ENCODE peak calls at places on chromosome 1, in six cellular contexts. One of them, this sample, is unnamed.

GRCh38 chr1:29441916-29442668 is 205.8 kb downstream of the PTPRU start:
- DNase-seq in activated naive CD8-positive, alpha-beta T cell treated with anti-CD3 and anti-CD28 coated beads, Interleukin-2, amount 50 U/mL, for 24 hours: no peak
- DNase-seq in ELR: no peak
- DNase-seq in HFFc6: no peak
- DNase-seq in NCI-H2029 treated with DMSO at 0.1 percent for 48 hours: no peak
- DNase-seq in SW 1271: no peak
- DNase-seq in this sample: no peak

GRCh38 chr1:115929846-115930245 is 46.5 kb upstream of the SLC22A15 start:
- DNase-seq in activated naive CD8-positive, alpha-beta T cell treated with anti-CD3 and anti-CD28 coated beads, Interleukin-2, amount 50 U/mL, for 24 hours: no peak
- DNase-seq in ELR: peak; percentile 41
- DNase-seq in HFFc6: peak; percentile 66
- DNase-seq in NCI-H2029 treated with DMSO at 0.1 percent for 48 hours: no peak
- DNase-seq in SW 1271: no peak
- DNase-seq in this sample: no peak

GRCh38 chr1:230515451-230516145 is 89.5 kb upstream of the PGBD5 start:
- DNase-seq in activated naive CD8-positive, alpha-beta T cell treated with anti-CD3 and anti-CD28 coated beads, Interleukin-2, amount 50 U/mL, for 24 hours: no peak
- DNase-seq in ELR: no peak
- DNase-seq in HFFc6: no peak
- DNase-seq in NCI-H2029 treated with DMSO at 0.1 percent for 48 hours: no peak
- DNase-seq in SW 1271: no peak
- DNase-seq in this sample: no peak

GRCh38 chr1:156931974-156932710 is 11.7 kb downstream of the LRRC71 start:
- DNase-seq in activated naive CD8-positive, alpha-beta T cell treated with anti-CD3 and anti-CD28 coated beads, Interleukin-2, amount 50 U/mL, for 24 hours: no peak
- DNase-seq in ELR: no peak
- DNase-seq in HFFc6: no peak
- DNase-seq in NCI-H2029 treated with DMSO at 0.1 percent for 48 hours: no peak
- DNase-seq in SW 1271: no peak
- DNase-seq in this sample: no peak

GRCh38 chr1:90133133-90133532 is 138.2 kb downstream of the ZNF326 start:
- DNase-seq in activated naive CD8-positive, alpha-beta T cell treated with anti-CD3 and anti-CD28 coated beads, Interleukin-2, amount 50 U/mL, for 24 hours: no peak
- DNase-seq in ELR: peak; percentile 63
- DNase-seq in HFFc6: peak; percentile 1
- DNase-seq in NCI-H2029 treated with DMSO at 0.1 percent for 48 hours: peak; percentile 44
- DNase-seq in SW 1271: no peak
- DNase-seq in this sample: no peak

GRCh38 chr1:198444792-198445191 is 95.7 kb downstream of the ATP6V1G3 start:
- DNase-seq in activated naive CD8-positive, alpha-beta T cell treated with anti-CD3 and anti-CD28 coated beads, Interleukin-2, amount 50 U/mL, for 24 hours: no peak
- DNase-seq in ELR: peak; percentile 66
- DNase-seq in HFFc6: peak; percentile 65
- DNase-seq in NCI-H2029 treated with DMSO at 0.1 percent for 48 hours: no peak
- DNase-seq in SW 1271: no peak
- DNase-seq in this sample: no peak

GRCh38 chr1:64834734-64835133 is 89.9 kb downstream of the RAVER2 start:
- DNase-seq in activated naive CD8-positive, alpha-beta T cell treated with anti-CD3 and anti-CD28 coated beads, Interleukin-2, amount 50 U/mL, for 24 hours: no peak
- DNase-seq in ELR: peak; percentile 62
- DNase-seq in HFFc6: peak; percentile 72
- DNase-seq in NCI-H2029 treated with DMSO at 0.1 percent for 48 hours: no peak
- DNase-seq in SW 1271: no peak
- DNase-seq in this sample: no peak

GRCh38 chr1:28800324-28800723 is 11.6 kb upstream of the OPRD1 start:
- DNase-seq in activated naive CD8-positive, alpha-beta T cell treated with anti-CD3 and anti-CD28 coated beads, Interleukin-2, amount 50 U/mL, for 24 hours: no peak
- DNase-seq in ELR: no peak
- DNase-seq in HFFc6: no peak
- DNase-seq in NCI-H2029 treated with DMSO at 0.1 percent for 48 hours: no peak
- DNase-seq in SW 1271: no peak
- DNase-seq in this sample: no peak

GRCh38 chr1:163758977-163759670 is 437.4 kb downstream of the NUF2 start:
- DNase-seq in activated naive CD8-positive, alpha-beta T cell treated with anti-CD3 and anti-CD28 coated beads, Interleukin-2, amount 50 U/mL, for 24 hours: no peak
- DNase-seq in ELR: no peak
- DNase-seq in HFFc6: no peak
- DNase-seq in NCI-H2029 treated with DMSO at 0.1 percent for 48 hours: no peak
- DNase-seq in SW 1271: no peak
- DNase-seq in this sample: no peak

GRCh38 chr1:224637510-224637909 is 21.4 kb downstream of the CNIH3 start:
- DNase-seq in activated naive CD8-positive, alpha-beta T cell treated with anti-CD3 and anti-CD28 coated beads, Interleukin-2, amount 50 U/mL, for 24 hours: no peak
- DNase-seq in ELR: peak; percentile 97
- DNase-seq in HFFc6: peak; percentile 98
- DNase-seq in NCI-H2029 treated with DMSO at 0.1 percent for 48 hours: no peak
- DNase-seq in SW 1271: no peak
- DNase-seq in this sample: no peak

GRCh38 chr1:155002479-155003226 is at the start of gene ZBTB7B:
- DNase-seq in activated naive CD8-positive, alpha-beta T cell treated with anti-CD3 and anti-CD28 coated beads, Interleukin-2, amount 50 U/mL, for 24 hours: peak; percentile 25
- DNase-seq in ELR: peak; percentile 46
- DNase-seq in HFFc6: no peak
- DNase-seq in NCI-H2029 treated with DMSO at 0.1 percent for 48 hours: no peak
- DNase-seq in SW 1271: no peak
- DNase-seq in this sample: peak; percentile 49

GRCh38 chr1:160538985-160539651 is 16.1 kb upstream of the SLAMF6 start:
- DNase-seq in activated naive CD8-positive, alpha-beta T cell treated with anti-CD3 and anti-CD28 coated beads, Interleukin-2, amount 50 U/mL, for 24 hours: no peak
- DNase-seq in ELR: no peak
- DNase-seq in HFFc6: no peak
- DNase-seq in NCI-H2029 treated with DMSO at 0.1 percent for 48 hours: no peak
- DNase-seq in SW 1271: no peak
- DNase-seq in this sample: no peak

GRCh38 chr1:21904475-21904724 is 32.7 kb downstream of the HSPG2 start:
- DNase-seq in activated naive CD8-positive, alpha-beta T cell treated with anti-CD3 and anti-CD28 coated beads, Interleukin-2, amount 50 U/mL, for 24 hours: no peak
- DNase-seq in ELR: no peak
- DNase-seq in HFFc6: no peak
- DNase-seq in NCI-H2029 treated with DMSO at 0.1 percent for 48 hours: no peak
- DNase-seq in SW 1271: no peak
- DNase-seq in this sample: no peak

GRCh38 chr1:24793762-24794161 is 48.5 kb downstream of the CLIC4 start:
- DNase-seq in activated naive CD8-positive, alpha-beta T cell treated with anti-CD3 and anti-CD28 coated beads, Interleukin-2, amount 50 U/mL, for 24 hours: no peak
- DNase-seq in ELR: peak; percentile 78
- DNase-seq in HFFc6: peak; percentile 77
- DNase-seq in NCI-H2029 treated with DMSO at 0.1 percent for 48 hours: no peak
- DNase-seq in SW 1271: no peak
- DNase-seq in this sample: no peak

GRCh38 chr1:174535207-174535606 is 87.4 kb downstream of the GPR52 start:
- DNase-seq in activated naive CD8-positive, alpha-beta T cell treated with anti-CD3 and anti-CD28 coated beads, Interleukin-2, amount 50 U/mL, for 24 hours: no peak
- DNase-seq in ELR: peak; percentile 43
- DNase-seq in HFFc6: peak; percentile 1
- DNase-seq in NCI-H2029 treated with DMSO at 0.1 percent for 48 hours: no peak
- DNase-seq in SW 1271: no peak
- DNase-seq in this sample: no peak

GRCh38 chr1:83799474-83800085 is 199.4 kb downstream of the TTLL7 start:
- DNase-seq in activated naive CD8-positive, alpha-beta T cell treated with anti-CD3 and anti-CD28 coated beads, Interleukin-2, amount 50 U/mL, for 24 hours: no peak
- DNase-seq in ELR: no peak
- DNase-seq in HFFc6: no peak
- DNase-seq in NCI-H2029 treated with DMSO at 0.1 percent for 48 hours: peak; percentile 68
- DNase-seq in SW 1271: no peak
- DNase-seq in this sample: no peak

GRCh38 chr1:94899756-94900155 is 27.2 kb downstream of the CNN3 start:
- DNase-seq in activated naive CD8-positive, alpha-beta T cell treated with anti-CD3 and anti-CD28 coated beads, Interleukin-2, amount 50 U/mL, for 24 hours: no peak
- DNase-seq in ELR: no peak
- DNase-seq in HFFc6: no peak
- DNase-seq in NCI-H2029 treated with DMSO at 0.1 percent for 48 hours: no peak
- DNase-seq in SW 1271: no peak
- DNase-seq in this sample: no peak

GRCh38 chr1:73717971-73718370 is 480.0 kb downstream of the LRRIQ3 start:
- DNase-seq in activated naive CD8-positive, alpha-beta T cell treated with anti-CD3 and anti-CD28 coated beads, Interleukin-2, amount 50 U/mL, for 24 hours: no peak
- DNase-seq in ELR: no peak
- DNase-seq in HFFc6: no peak
- DNase-seq in NCI-H2029 treated with DMSO at 0.1 percent for 48 hours: no peak
- DNase-seq in SW 1271: no peak
- DNase-seq in this sample: no peak

GRCh38 chr1:9249534-9250335 is 15.2 kb downstream of the H6PD start:
- DNase-seq in activated naive CD8-positive, alpha-beta T cell treated with anti-CD3 and anti-CD28 coated beads, Interleukin-2, amount 50 U/mL, for 24 hours: peak; percentile 48
- DNase-seq in ELR: peak; percentile 57
- DNase-seq in HFFc6: peak; percentile 41
- DNase-seq in NCI-H2029 treated with DMSO at 0.1 percent for 48 hours: no peak
- DNase-seq in SW 1271: no peak
- DNase-seq in this sample: peak; percentile 64

GRCh38 chr1:52139817-52140540 is 1.9 kb upstream of the ZFYVE9 start:
- DNase-seq in activated naive CD8-positive, alpha-beta T cell treated with anti-CD3 and anti-CD28 coated beads, Interleukin-2, amount 50 U/mL, for 24 hours: peak; percentile 18
- DNase-seq in ELR: peak; percentile 93
- DNase-seq in HFFc6: peak; percentile 83
- DNase-seq in NCI-H2029 treated with DMSO at 0.1 percent for 48 hours: no peak
- DNase-seq in SW 1271: no peak
- DNase-seq in this sample: no peak

GRCh38 chr1:208089971-208090755 is 154.0 kb downstream of the PLXNA2 start:
- DNase-seq in activated naive CD8-positive, alpha-beta T cell treated with anti-CD3 and anti-CD28 coated beads, Interleukin-2, amount 50 U/mL, for 24 hours: no peak
- DNase-seq in ELR: peak; percentile 50
- DNase-seq in HFFc6: peak; percentile 60
- DNase-seq in NCI-H2029 treated with DMSO at 0.1 percent for 48 hours: no peak
- DNase-seq in SW 1271: no peak
- DNase-seq in this sample: no peak

GRCh38 chr1:164589961-164590507 is 31.1 kb downstream of the PBX1 start:
- DNase-seq in activated naive CD8-positive, alpha-beta T cell treated with anti-CD3 and anti-CD28 coated beads, Interleukin-2, amount 50 U/mL, for 24 hours: no peak
- DNase-seq in ELR: no peak
- DNase-seq in HFFc6: no peak
- DNase-seq in NCI-H2029 treated with DMSO at 0.1 percent for 48 hours: no peak
- DNase-seq in SW 1271: no peak
- DNase-seq in this sample: no peak

GRCh38 chr1:28526886-28527285 is 21.0 kb downstream of the RCC1 start:
- DNase-seq in activated naive CD8-positive, alpha-beta T cell treated with anti-CD3 and anti-CD28 coated beads, Interleukin-2, amount 50 U/mL, for 24 hours: no peak
- DNase-seq in ELR: peak; percentile 65
- DNase-seq in HFFc6: peak; percentile 11
- DNase-seq in NCI-H2029 treated with DMSO at 0.1 percent for 48 hours: no peak
- DNase-seq in SW 1271: no peak
- DNase-seq in this sample: no peak

GRCh38 chr1:13797397-13797796 is 97.4 kb downstream of the PRDM2 start:
- DNase-seq in activated naive CD8-positive, alpha-beta T cell treated with anti-CD3 and anti-CD28 coated beads, Interleukin-2, amount 50 U/mL, for 24 hours: no peak
- DNase-seq in ELR: no peak
- DNase-seq in HFFc6: no peak
- DNase-seq in NCI-H2029 treated with DMSO at 0.1 percent for 48 hours: peak; percentile 43
- DNase-seq in SW 1271: no peak
- DNase-seq in this sample: no peak

GRCh38 chr1:153532769-153533599 is 2.8 kb downstream of the S100A6 start:
- DNase-seq in activated naive CD8-positive, alpha-beta T cell treated with anti-CD3 and anti-CD28 coated beads, Interleukin-2, amount 50 U/mL, for 24 hours: peak; percentile 85
- DNase-seq in ELR: peak; percentile 92
- DNase-seq in HFFc6: peak; percentile 85
- DNase-seq in NCI-H2029 treated with DMSO at 0.1 percent for 48 hours: peak; percentile 38
- DNase-seq in SW 1271: peak; percentile 69
- DNase-seq in this sample: peak; percentile 87

GRCh38 chr1:16721871-16722641 is 18.3 kb upstream of the RNU1-4 start:
- DNase-seq in activated naive CD8-positive, alpha-beta T cell treated with anti-CD3 and anti-CD28 coated beads, Interleukin-2, amount 50 U/mL, for 24 hours: no peak
- DNase-seq in ELR: no peak
- DNase-seq in HFFc6: no peak
- DNase-seq in NCI-H2029 treated with DMSO at 0.1 percent for 48 hours: no peak
- DNase-seq in SW 1271: no peak
- DNase-seq in this sample: peak; percentile 5

GRCh38 chr1:224116131-224116530 is 2.2 kb downstream of the FBXO28 start:
- DNase-seq in activated naive CD8-positive, alpha-beta T cell treated with anti-CD3 and anti-CD28 coated beads, Interleukin-2, amount 50 U/mL, for 24 hours: no peak
- DNase-seq in ELR: peak; percentile 80
- DNase-seq in HFFc6: peak; percentile 53
- DNase-seq in NCI-H2029 treated with DMSO at 0.1 percent for 48 hours: peak; percentile 76
- DNase-seq in SW 1271: no peak
- DNase-seq in this sample: no peak

GRCh38 chr1:200260587-200261335 is 149.1 kb downstream of the ZNF281 start:
- DNase-seq in activated naive CD8-positive, alpha-beta T cell treated with anti-CD3 and anti-CD28 coated beads, Interleukin-2, amount 50 U/mL, for 24 hours: no peak
- DNase-seq in ELR: no peak
- DNase-seq in HFFc6: peak; percentile 28
- DNase-seq in NCI-H2029 treated with DMSO at 0.1 percent for 48 hours: no peak
- DNase-seq in SW 1271: no peak
- DNase-seq in this sample: no peak

GRCh38 chr1:210687582-210688279 is 359.0 kb downstream of the HHAT start:
- DNase-seq in activated naive CD8-positive, alpha-beta T cell treated with anti-CD3 and anti-CD28 coated beads, Interleukin-2, amount 50 U/mL, for 24 hours: no peak
- DNase-seq in ELR: peak; percentile 24
- DNase-seq in HFFc6: peak; percentile 69
- DNase-seq in NCI-H2029 treated with DMSO at 0.1 percent for 48 hours: no peak
- DNase-seq in SW 1271: no peak
- DNase-seq in this sample: no peak

This sample was measured in activated naive CD4-positive, alpha-beta T cell treated with anti-CD3 and anti-CD28 coated beads, Interleukin-2, amount 10 ng/mL, durations not matched to agents 7 days and 5 days.